ENCODE peak calls at places on chromosomes 13 and 19, in seven cellular contexts. B is GM12865, A is ovary, F is GM23338, D is tibial nerve, R is HCT116, X is PC-3. P is an unnamed sample.

GRCh38 chr13:54799621-54800226 is 1771.1 kb downstream of the OLFM4 start:
- DNase-seq in B (no peak), A (no peak), F (peak; percentile 4), D (no peak), R (no peak), X (no peak), P (no peak)

GRCh38 chr13:48476215-48476614 is 56.7 kb downstream of the RCBTB2 start:
- DNase-seq in B (peak; percentile 40), A (no peak), F (no peak), D (no peak), R (no peak), X (no peak), P (no peak)

GRCh38 chr19:3162418-3163229 is 15.9 kb upstream of the S1PR4 start:
- DNase-seq in B (peak; percentile 51), A (no peak), F (peak; percentile 52), D (no peak), R (no peak), X (peak; percentile 14), P (no peak)

GRCh38 chr13:36981156-36981743 is 17.9 kb downstream of the ALG5 start:
- DNase-seq in B (peak; percentile 39), A (no peak), F (peak; percentile 56), D (no peak), R (no peak), X (peak; percentile 62), P (no peak)

GRCh38 chr13:80338781-80339577 is 1.9 kb downstream of the SPRY2 start:
- DNase-seq in B (peak; percentile 40), A (peak; percentile 54), F (peak; percentile 72), D (peak; percentile 63), R (no peak), X (peak; percentile 56), P (no peak)

GRCh38 chr19:29062486-29063435 is 150.2 kb downstream of the UQCRFS1 start:
- DNase-seq in B (no peak), A (no peak), F (no peak), D (no peak), R (no peak), X (no peak), P (no peak)

GRCh38 chr19:29483944-29484581 is 41.7 kb upstream of the VSTM2B start:
- DNase-seq in B (no peak), A (no peak), F (no peak), D (no peak), R (no peak), X (no peak), P (no peak)

GRCh38 chr19:9132422-9132821 is 5.7 kb upstream of the OR7G3 start:
- DNase-seq in B (no peak), A (no peak), F (no peak), D (no peak), R (no peak), X (no peak), P (no peak)

GRCh38 chr19:6654347-6655310 is 15.3 kb downstream of the TNFSF14 start:
- DNase-seq in B (peak; percentile 68), A (no peak), F (no peak), D (no peak), R (no peak), X (no peak), P (no peak)

GRCh38 chr13:52838433-52839107 is 9.9 kb downstream of the PCDH8 start:
- DNase-seq in B (no peak), A (no peak), F (peak; percentile 45), D (no peak), R (no peak), X (no peak), P (no peak)
- H3K4me3 ChIP-seq in B (no peak overlapping the region), A (no peak overlapping the region), F (no peak overlapping the region), D (no peak overlapping the region), R (no peak overlapping the region), X (no peak overlapping the region), P (no peak overlapping the region)

GRCh38 chr13:51894239-51894638 is 32.5 kb downstream of the CCDC70 start:
- DNase-seq in B (no peak), A (no peak), F (peak; percentile 62), D (no peak), R (no peak), X (peak; percentile 30), P (no peak)

GRCh38 chr13:51900471-51900870 is 38.7 kb downstream of the CCDC70 start:
- DNase-seq in B (no peak), A (no peak), F (no peak), D (no peak), R (no peak), X (no peak), P (no peak)

GRCh38 chr13:51892657-51893056 is 30.9 kb downstream of the CCDC70 start:
- DNase-seq in B (no peak), A (no peak), F (no peak), D (no peak), R (no peak), X (no peak), P (no peak)

DNA sequence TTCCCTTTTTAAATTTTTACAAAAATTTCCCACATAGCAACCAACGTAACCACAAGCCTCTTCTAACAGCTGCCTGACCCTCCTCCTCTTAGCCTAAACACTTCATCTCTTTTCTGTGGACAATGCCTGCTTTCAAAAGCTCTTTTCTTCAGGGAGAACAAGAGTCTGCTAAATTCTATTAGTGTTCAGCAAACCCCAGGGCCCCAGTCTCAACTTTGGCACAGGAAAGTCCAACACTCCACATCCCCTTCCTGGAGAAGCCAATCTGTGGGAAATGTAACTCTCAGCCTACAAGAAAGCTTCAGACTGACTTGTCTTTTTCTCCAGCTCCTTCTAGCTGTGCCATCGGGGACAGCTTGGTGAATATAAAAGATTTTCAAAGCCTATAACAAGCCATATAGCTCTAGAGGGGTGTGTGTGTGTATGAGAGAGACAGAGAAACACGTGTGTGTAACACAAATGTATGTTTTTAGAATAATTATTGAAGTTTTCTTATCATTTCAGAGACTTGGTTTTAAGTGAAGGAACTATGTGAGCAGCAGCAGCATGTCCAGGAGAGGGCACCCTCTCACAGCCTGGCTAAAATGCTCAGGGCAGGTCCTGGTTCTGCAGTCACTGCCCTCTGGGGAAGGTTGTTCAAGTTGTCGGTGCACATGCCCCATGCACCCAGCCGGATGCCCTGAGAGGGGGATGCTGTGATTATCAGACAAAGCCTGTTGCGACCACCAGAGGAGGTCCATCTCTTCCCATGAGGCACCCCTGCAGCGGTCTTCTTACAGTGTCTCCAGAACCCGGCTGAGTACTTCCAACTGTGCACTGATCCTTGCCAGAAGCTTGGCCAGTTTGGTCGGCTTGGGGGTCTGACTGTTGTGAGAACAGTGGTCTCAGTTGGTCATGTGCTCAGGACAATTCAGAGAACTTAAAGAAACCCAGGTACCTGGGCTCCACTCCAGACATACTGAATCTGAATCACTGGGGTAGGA is 34.4 kb downstream of the CCDC70 start:
- DNase-seq in B (peak; percentile 68), A (no peak), F (peak; percentile 81), D (peak; percentile 40), R (peak; percentile 29), X (peak; percentile 57), P (peak; percentile 11)
- TF ChIP-seq CTCF in B (peak; percentile 74), A (no peak), F (peak; percentile 91), D (peak; percentile 50), R (peak; percentile 81), X (peak; percentile 79), P (peak; percentile 72)

DNA sequence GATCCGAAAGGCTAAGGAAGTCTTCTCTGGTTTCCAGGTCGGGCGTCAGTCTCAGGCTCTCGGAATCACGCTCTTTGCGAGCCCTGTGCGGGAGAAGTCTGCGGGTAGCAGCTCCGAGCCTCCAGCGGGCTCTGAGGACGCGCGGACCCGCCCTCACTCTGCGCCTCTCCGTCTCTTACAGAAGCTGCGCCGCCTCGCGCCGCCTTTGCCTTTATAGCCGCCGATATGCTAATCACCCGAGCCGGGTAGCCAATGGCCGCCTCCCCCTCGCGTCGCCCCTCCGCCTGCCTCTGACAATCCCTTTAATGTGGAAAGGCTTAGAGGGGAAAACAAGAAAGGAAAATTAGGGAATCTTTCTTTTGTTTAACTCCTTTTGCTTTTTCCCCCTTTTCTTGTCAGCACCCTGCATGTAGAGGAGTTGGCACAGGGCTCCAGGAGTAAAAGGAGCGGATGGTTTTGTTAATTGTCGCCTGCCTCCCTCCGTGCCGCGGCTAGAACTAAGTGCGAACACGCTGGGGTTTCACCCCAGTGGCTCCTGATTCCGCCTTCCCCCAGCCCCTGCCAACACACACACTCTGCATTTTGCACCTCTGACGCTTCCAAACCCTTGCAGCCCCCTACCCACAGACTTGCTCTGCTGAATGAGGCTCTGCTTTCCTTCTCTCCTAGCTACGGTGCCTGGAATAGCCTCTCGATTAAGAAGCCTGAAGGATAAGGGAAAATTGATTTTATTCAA is at the start of gene PCDH8:
- DNase-seq in B (no peak), A (no peak), F (peak; percentile 96), D (peak; percentile 49), R (no peak), X (no peak), P (no peak)
- H3K4me3 ChIP-seq in B (no peak within 1 kb of the TSS), A (no peak within 1 kb of the TSS), F (peak within 1 kb of the TSS; percentile 91), D (peak within 1 kb of the TSS; percentile 41), R (no peak within 1 kb of the TSS), X (no peak within 1 kb of the TSS), P (no peak within 1 kb of the TSS)

GRCh38 chr13:58949646-58950045 is 1214.1 kb downstream of the DIAPH3 start:
- DNase-seq in B (no peak), A (no peak), F (peak; percentile 63), D (no peak), R (no peak), X (no peak), P (no peak)
- TF ChIP-seq CTCF in B (no peak), A (no peak), F (peak; percentile 29), D (no peak), R (no peak), X (no peak), P (no peak)

GRCh38 chr13:71863249-71863648 is 3.8 kb downstream of the DACH1 start:
- DNase-seq in B (no peak), A (no peak), F (no peak), D (no peak), R (no peak), X (no peak), P (no peak)

GRCh38 chr13:71864094-71864980 is 2.7 kb downstream of the DACH1 start:
- DNase-seq in B (no peak), A (no peak), F (peak; percentile 78), D (peak; percentile 11), R (no peak), X (no peak), P (no peak)

GRCh38 chr13:71866173-71867091 is 572 bp downstream of the DACH1 start:
- DNase-seq in B (no peak), A (no peak), F (peak; percentile 33), D (no peak), R (no peak), X (no peak), P (no peak)

GRCh38 chr13:71865858-71866172 is 1.2 kb downstream of the DACH1 start:
- DNase-seq in B (no peak), A (no peak), F (peak; percentile 14), D (no peak), R (no peak), X (no peak), P (no peak)

DNA sequence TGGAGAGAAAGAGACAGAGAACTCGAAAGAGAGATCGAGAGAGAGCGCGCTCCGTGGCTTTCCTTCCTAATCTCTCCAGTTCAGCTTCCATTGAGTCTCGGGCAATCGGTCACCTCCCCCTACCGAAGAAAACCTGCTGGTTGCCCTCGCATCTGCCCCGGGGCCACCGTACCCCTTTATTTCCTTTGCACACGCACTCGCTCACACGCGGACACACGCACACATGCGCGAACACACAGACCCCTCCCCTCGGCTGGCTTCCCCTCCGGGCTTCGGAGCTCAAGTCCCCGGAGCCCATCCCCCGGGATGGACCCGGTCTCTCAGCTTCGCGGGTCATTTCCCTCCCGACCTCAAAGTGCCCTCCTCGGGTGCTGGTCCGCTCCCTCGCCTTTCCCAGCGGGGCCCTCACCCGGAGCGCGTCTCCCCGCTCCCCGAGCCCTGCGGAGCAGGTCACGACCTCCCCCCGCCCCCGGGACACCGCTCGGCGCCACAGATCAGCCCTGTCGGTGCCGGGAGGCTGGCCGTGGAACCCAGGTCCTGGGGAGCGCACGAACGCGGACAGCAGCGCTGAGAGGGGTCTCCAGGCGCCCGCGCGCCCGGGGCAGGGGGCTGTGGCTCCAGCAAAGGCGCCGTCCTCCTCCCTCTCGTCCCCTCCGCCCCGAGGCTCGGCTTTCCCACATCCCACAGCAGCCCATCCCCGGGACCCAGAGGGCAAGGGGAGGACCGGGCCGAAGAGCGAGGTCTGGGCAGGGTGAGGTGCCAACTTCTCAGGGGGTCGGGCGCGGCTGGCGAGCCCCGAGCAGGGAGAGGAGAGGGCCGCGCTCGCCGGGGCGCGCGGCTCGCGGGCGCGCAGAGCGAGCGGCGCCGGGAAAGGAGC is 1.8 kb downstream of the DACH1 start:
- DNase-seq in B (no peak), A (no peak), F (peak; percentile 62), D (no peak), R (no peak), X (no peak), P (no peak)
- H3K4me3 ChIP-seq in B (no peak overlapping the region), A (peak overlapping the region; percentile 43), F (peak overlapping the region; percentile 72), D (peak overlapping the region; percentile 63), R (no peak overlapping the region), X (peak overlapping the region; percentile 51), P (peak overlapping the region; percentile 56)